ENCODE peak calls at places on chromosomes 13 and 19, in seven cellular contexts. Y, F, C, L, M, K and B are unnamed samples.

GRCh38 chr13:40109324-40109958 is 454.0 kb downstream of the COG6 start:
- DNase-seq in Y (peak), F (no peak), C (no peak), L (peak), M (no peak), K (no peak), B (no peak)

GRCh38 chr13:70520275-70520674 is 412.0 kb upstream of the KLHL1 start:
- DNase-seq in Y (no peak), F (no peak), C (no peak), L (no peak), M (no peak), K (no peak), B (no peak)

GRCh38 chr13:37446503-37446902 is 152.1 kb downstream of the POSTN start:
- DNase-seq in Y (peak), F (peak), C (no peak), L (peak), M (no peak), K (no peak), B (no peak)

GRCh38 chr19:679418-680286 is 3.5 kb downstream of the FSTL3 start:
- DNase-seq in Y (no peak), F (peak), C (peak), L (peak), M (peak), K (no peak), B (peak)

GRCh38 chr19:18558595-18558994 is 925 bp downstream of the KXD1 start:
- DNase-seq in Y (no peak), F (no peak), C (no peak), L (no peak), M (no peak), K (no peak), B (no peak)

GRCh38 chr13:91805605-91806004 is 407.2 kb downstream of the GPC5 start:
- DNase-seq in Y (no peak), F (no peak), C (peak), L (no peak), M (no peak), K (no peak), B (no peak)

GRCh38 chr19:17779281-17779930 is 15.5 kb upstream of the B3GNT3 start:
- DNase-seq in Y (no peak), F (no peak), C (no peak), L (peak), M (peak), K (no peak), B (no peak)

GRCh38 chr13:75357576-75358295 is 124.2 kb downstream of the TBC1D4 start:
- DNase-seq in Y (peak), F (no peak), C (peak), L (peak), M (no peak), K (no peak), B (peak)

GRCh38 chr13:21538753-21539152 is 65.2 kb downstream of the MICU2 start:
- DNase-seq in Y (no peak), F (no peak), C (no peak), L (no peak), M (no peak), K (no peak), B (no peak)

GRCh38 chr19:10861118-10861651 is 10.2 kb upstream of the CARM1 start:
- DNase-seq in Y (peak), F (no peak), C (peak), L (peak), M (peak), K (no peak), B (no peak)

GRCh38 chr13:88074794-88075509 is 403.8 kb downstream of the SLITRK5 start:
- DNase-seq in Y (no peak), F (no peak), C (no peak), L (peak), M (no peak), K (no peak), B (no peak)

GRCh38 chr13:80168089-80168850 is 172.7 kb downstream of the SPRY2 start:
- DNase-seq in Y (peak), F (no peak), C (no peak), L (peak), M (no peak), K (no peak), B (no peak)

GRCh38 chr13:113157206-113157928 is 1.1 kb upstream of the PROZ start:
- DNase-seq in Y (no peak), F (no peak), C (peak), L (no peak), M (no peak), K (no peak), B (no peak)

GRCh38 chr13:109862627-109863026 is 76.2 kb upstream of the IRS2 start:
- DNase-seq in Y (peak), F (no peak), C (no peak), L (peak), M (no peak), K (no peak), B (no peak)

GRCh38 chr19:1040476-1041271 is 767 bp downstream of the ABCA7 start:
- DNase-seq in Y (peak), F (peak), C (peak), L (peak), M (peak), K (peak), B (peak)

GRCh38 chr19:58054792-58055482 is 4.1 kb upstream of the ZNF135 start:
- DNase-seq in Y (no peak), F (no peak), C (no peak), L (peak), M (no peak), K (no peak), B (no peak)

GRCh38 chr19:50489461-50490011 is 12.9 kb upstream of the GARIN5A start:
- DNase-seq in Y (no peak), F (peak), C (no peak), L (no peak), M (peak), K (no peak), B (peak)

GRCh38 chr19:44752816-44753618 is 4.5 kb downstream of the BCL3 start:
- DNase-seq in Y (peak), F (peak), C (peak), L (peak), M (peak), K (peak), B (peak)

GRCh38 chr13:26377038-26377437 is 123.1 kb downstream of the CDK8 start:
- DNase-seq in Y (peak), F (no peak), C (no peak), L (peak), M (no peak), K (no peak), B (no peak)

GRCh38 chr19:611506-611869 is 21.8 kb downstream of the HCN2 start:
- DNase-seq in Y (peak), F (no peak), C (no peak), L (peak), M (no peak), K (no peak), B (no peak)

GRCh38 chr13:44181938-44182337 is 191.7 kb upstream of the SERP2 start:
- DNase-seq in Y (peak), F (no peak), C (no peak), L (peak), M (no peak), K (no peak), B (no peak)

GRCh38 chr19:16216744-16217670 is 19.3 kb downstream of the AP1M1 start:
- DNase-seq in Y (no peak), F (no peak), C (peak), L (no peak), M (no peak), K (no peak), B (no peak)

GRCh38 chr19:55671054-55671378 is 4.0 kb upstream of the EPN1 start:
- DNase-seq in Y (no peak), F (no peak), C (no peak), L (no peak), M (no peak), K (no peak), B (no peak)

GRCh38 chr13:98068511-98068910 is 74.4 kb upstream of the FARP1 start:
- DNase-seq in Y (no peak), F (no peak), C (no peak), L (no peak), M (no peak), K (no peak), B (no peak)

GRCh38 chr13:66477816-66478215 is 752.3 kb downstream of the PCDH9 start:
- DNase-seq in Y (no peak), F (no peak), C (no peak), L (no peak), M (no peak), K (no peak), B (no peak)

GRCh38 chr19:46206176-46206575 is 23.4 kb upstream of the IGFL1 start:
- DNase-seq in Y (no peak), F (no peak), C (peak), L (no peak), M (no peak), K (no peak), B (no peak)

GRCh38 chr13:39578821-39579291 is 24.1 kb downstream of the LHFPL6 start:
- DNase-seq in Y (no peak), F (no peak), C (no peak), L (peak), M (no peak), K (no peak), B (no peak)

GRCh38 chr13:48866204-48866603 is 109.5 kb upstream of the FNDC3A start:
- DNase-seq in Y (no peak), F (no peak), C (no peak), L (no peak), M (no peak), K (no peak), B (no peak)

GRCh38 chr13:111906306-111906705 is 160.6 kb upstream of the SOX1 start:
- DNase-seq in Y (no peak), F (peak), C (no peak), L (no peak), M (no peak), K (no peak), B (no peak)

GRCh38 chr13:112839347-112840105 is 129.5 kb upstream of the MCF2L start:
- DNase-seq in Y (no peak), F (peak), C (no peak), L (peak), M (no peak), K (no peak), B (no peak)

GRCh38 chr13:108981407-108981806 is 352.0 kb downstream of the MYO16 start:
- DNase-seq in Y (no peak), F (no peak), C (no peak), L (no peak), M (no peak), K (no peak), B (no peak)

GRCh38 chr13:88031980-88032562 is 360.9 kb downstream of the SLITRK5 start:
- DNase-seq in Y (peak), F (no peak), C (no peak), L (peak), M (no peak), K (no peak), B (no peak)

GRCh38 chr19:48963371-48964204 is 1.5 kb upstream of the FTL start:
- DNase-seq in Y (peak), F (peak), C (peak), L (peak), M (peak), K (peak), B (peak)

GRCh38 chr19:10878253-10878652 is 6.9 kb downstream of the CARM1 start:
- DNase-seq in Y (no peak), F (no peak), C (no peak), L (no peak), M (no peak), K (no peak), B (no peak)

GRCh38 chr19:2083174-2083854 is 12.8 kb downstream of the MOB3A start:
- DNase-seq in Y (no peak), F (peak), C (no peak), L (no peak), M (no peak), K (peak), B (no peak)

GRCh38 chr13:77833331-77833863 is 85.2 kb downstream of the EDNRB start:
- DNase-seq in Y (no peak), F (no peak), C (no peak), L (peak), M (no peak), K (no peak), B (no peak)

GRCh38 chr19:2015611-2015950 is at the start of gene BTBD2:
- DNase-seq in Y (no peak), F (no peak), C (peak), L (peak), M (peak), K (no peak), B (no peak)

GRCh38 chr19:41366089-41366488 is 2.1 kb upstream of the B9D2 start:
- DNase-seq in Y (no peak), F (no peak), C (no peak), L (no peak), M (no peak), K (no peak), B (no peak)